ENCODE peak calls at places on chromosomes 5 and 9, in ten cellular contexts. W is H9, O is DND-41, J is MM.1S, V is A549, E is SK-N-SH, I is GM12878, Y is hepatocyte, D is GM23338, U is Karpas-422. M is an unnamed sample.

GRCh38 chr5:58363444-58363843 is 96.4 kb downstream of the PLK2 start:
- DNase-seq in W (no peak), O (no peak), J (no peak), V (no peak), E (no peak), I (no peak), Y (no peak), D (no peak), U (no peak), M (no peak)

GRCh38 chr9:134208310-134208841 is 44.0 kb upstream of the RNU6ATAC start:
- DNase-seq in W (no peak), O (no peak), J (no peak), V (no peak), E (peak), I (no peak), Y (no peak), D (no peak), U (no peak), M (no peak)

GRCh38 chr5:31614147-31615030 is 24.5 kb upstream of the PDZD2 start:
- DNase-seq in W (peak), O (no peak), J (no peak), V (no peak), E (no peak), I (no peak), Y (no peak), D (peak), U (no peak), M (peak)

GRCh38 chr5:40678021-40678939 is 1.4 kb upstream of the PTGER4 start:
- DNase-seq in W (no peak), O (peak), J (peak), V (no peak), E (no peak), I (no peak), Y (no peak), D (no peak), U (no peak), M (no peak)

GRCh38 chr9:33263131-33263935 is 1.2 kb downstream of the BAG1 start:
- DNase-seq in W (no peak), O (no peak), J (peak), V (no peak), E (peak), I (no peak), Y (peak), D (peak), U (peak), M (peak)

GRCh38 chr9:68739631-68740174 is 34.7 kb downstream of the PIP5K1B start:
- DNase-seq in W (no peak), O (no peak), J (no peak), V (no peak), E (no peak), I (no peak), Y (peak), D (no peak), U (no peak), M (no peak)

GRCh38 chr9:124145903-124146575 is 111.7 kb upstream of the NEK6 start:
- DNase-seq in W (no peak), O (no peak), J (no peak), V (no peak), E (no peak), I (no peak), Y (no peak), D (no peak), U (no peak), M (no peak)

GRCh38 chr5:82538339-82539034 is 260.3 kb upstream of the RPS23 start:
- DNase-seq in W (no peak), O (no peak), J (no peak), V (no peak), E (peak), I (no peak), Y (peak), D (no peak), U (no peak), M (peak)

GRCh38 chr9:121807918-121808278 is 156.5 kb downstream of the DAB2IP start:
- DNase-seq in W (no peak), O (no peak), J (no peak), V (no peak), E (no peak), I (no peak), Y (no peak), D (no peak), U (no peak), M (no peak)

GRCh38 chr9:108377382-108377781 is 478.4 kb downstream of the ACTL7B start:
- DNase-seq in W (no peak), O (no peak), J (no peak), V (no peak), E (no peak), I (no peak), Y (no peak), D (no peak), U (no peak), M (no peak)

GRCh38 chr5:59799668-59800374 is 93.7 kb downstream of the PDE4D start:
- DNase-seq in W (no peak), O (peak), J (peak), V (peak), E (peak), I (peak), Y (peak), D (peak), U (peak), M (peak)

GRCh38 chr9:80842383-80842782 is 847.0 kb downstream of the TLE1 start:
- DNase-seq in W (no peak), O (no peak), J (no peak), V (no peak), E (no peak), I (no peak), Y (no peak), D (no peak), U (no peak), M (peak)

GRCh38 chr5:154312000-154312399 is 121.5 kb downstream of the GALNT10 start:
- DNase-seq in W (no peak), O (no peak), J (no peak), V (no peak), E (no peak), I (no peak), Y (no peak), D (no peak), U (no peak), M (no peak)

GRCh38 chr9:33140406-33141360 is 26.5 kb downstream of the B4GALT1 start:
- DNase-seq in W (no peak), O (no peak), J (no peak), V (no peak), E (no peak), I (no peak), Y (no peak), D (no peak), U (no peak), M (no peak)

GRCh38 chr5:144036476-144036875 is 134.0 kb downstream of the YIPF5 start:
- DNase-seq in W (no peak), O (no peak), J (no peak), V (no peak), E (no peak), I (no peak), Y (no peak), D (no peak), U (no peak), M (no peak)

GRCh38 chr9:101449071-101449721 is 13.6 kb upstream of the ALDOB start:
- DNase-seq in W (peak), O (no peak), J (peak), V (peak), E (peak), I (no peak), Y (peak), D (peak), U (peak), M (peak)

GRCh38 chr5:124528838-124529237 is 217.6 kb downstream of the ZNF608 start:
- DNase-seq in W (no peak), O (peak), J (no peak), V (no peak), E (no peak), I (no peak), Y (no peak), D (no peak), U (no peak), M (peak)

GRCh38 chr5:103364074-103364473 is 105.5 kb downstream of the MACIR start:
- DNase-seq in W (no peak), O (no peak), J (no peak), V (no peak), E (no peak), I (no peak), Y (no peak), D (no peak), U (no peak), M (no peak)

GRCh38 chr9:122329592-122329991 is 41.2 kb upstream of the PTGS1 start:
- DNase-seq in W (no peak), O (no peak), J (no peak), V (no peak), E (no peak), I (no peak), Y (no peak), D (no peak), U (no peak), M (no peak)

GRCh38 chr5:125446986-125447385 is 700.5 kb upstream of the ZNF608 start:
- DNase-seq in W (no peak), O (no peak), J (no peak), V (no peak), E (no peak), I (no peak), Y (no peak), D (no peak), U (no peak), M (peak)

GRCh38 chr5:80070338-80071056 is 35.3 kb downstream of the THBS4 start:
- DNase-seq in W (no peak), O (no peak), J (peak), V (no peak), E (no peak), I (peak), Y (no peak), D (no peak), U (peak), M (no peak)

GRCh38 chr9:120852240-120853018 is 9.7 kb upstream of the PSMD5 start:
- DNase-seq in W (no peak), O (no peak), J (no peak), V (no peak), E (no peak), I (no peak), Y (no peak), D (peak), U (no peak), M (peak)

GRCh38 chr5:33834334-33834733 is 57.5 kb downstream of the ADAMTS12 start:
- DNase-seq in W (no peak), O (no peak), J (no peak), V (no peak), E (no peak), I (no peak), Y (no peak), D (no peak), U (no peak), M (peak)

GRCh38 chr9:35606138-35606504 is 1.1 kb downstream of the TESK1 start:
- DNase-seq in W (no peak), O (peak), J (no peak), V (peak), E (peak), I (no peak), Y (no peak), D (no peak), U (no peak), M (no peak)

GRCh38 chr9:92954078-92954861 is 6.9 kb downstream of the FGD3 start:
- DNase-seq in W (no peak), O (peak), J (peak), V (no peak), E (no peak), I (peak), Y (no peak), D (no peak), U (no peak), M (peak)

GRCh38 chr9:20084125-20084524 is 295.3 kb upstream of the SLC24A2 start:
- DNase-seq in W (no peak), O (no peak), J (no peak), V (no peak), E (no peak), I (no peak), Y (no peak), D (no peak), U (no peak), M (no peak)

GRCh38 chr5:1057841-1058548 is 49.4 kb downstream of the NKD2 start:
- DNase-seq in W (no peak), O (no peak), J (no peak), V (no peak), E (peak), I (no peak), Y (no peak), D (no peak), U (no peak), M (no peak)

GRCh38 chr9:94941211-94941875 is 214.8 kb downstream of the AOPEP start:
- DNase-seq in W (no peak), O (no peak), J (no peak), V (peak), E (no peak), I (no peak), Y (peak), D (no peak), U (no peak), M (no peak)

DNA sequence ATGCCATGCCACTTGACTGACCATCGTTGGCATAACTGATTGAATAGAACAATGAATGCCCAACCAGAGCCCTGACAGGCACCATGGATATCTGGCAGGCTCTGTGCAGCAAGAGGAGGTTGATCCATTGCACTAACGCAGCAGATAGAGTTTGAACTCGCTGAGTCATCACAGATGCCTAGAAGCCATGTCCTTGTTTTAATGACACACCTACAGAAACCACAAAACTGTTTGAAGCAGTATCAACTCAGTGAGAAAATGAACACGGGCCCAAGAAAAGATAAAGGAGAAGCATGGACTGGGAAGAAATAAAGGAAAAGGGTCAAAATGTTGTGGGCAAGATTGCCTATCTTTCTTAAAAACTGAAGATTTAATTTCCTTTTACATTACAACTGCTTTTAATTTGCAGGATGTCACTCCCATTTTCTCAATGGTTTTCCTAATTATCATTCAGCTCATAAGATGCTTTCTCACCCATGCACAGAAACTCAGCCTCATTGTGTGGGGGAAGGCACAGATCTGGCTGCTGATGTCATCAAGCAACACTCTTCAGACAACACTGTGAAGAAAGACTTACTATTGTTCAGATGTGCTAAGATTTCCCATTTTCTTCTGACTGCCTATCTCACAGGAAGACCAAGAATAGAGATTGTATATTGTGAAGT is 129.0 kb downstream of the PIK3R1 start:
- DNase-seq in W (no peak), O (peak), J (peak), V (no peak), E (no peak), I (no peak), Y (peak), D (no peak), U (no peak), M (peak)
- H3K4me2 ChIP-seq in W (no peak), O (peak), J (peak), V (peak), E (no peak), I (peak), Y (no peak), D (no peak), U (no peak), M (peak)

GRCh38 chr5:64165500-64166200 is at the start of gene RNF180:
- DNase-seq in W (peak), O (no peak), J (peak), V (peak), E (peak), I (no peak), Y (peak), D (peak), U (no peak), M (peak)

GRCh38 chr5:64163746-64164145 is 1.9 kb upstream of the RNF180 start:
- DNase-seq in W (no peak), O (no peak), J (no peak), V (no peak), E (no peak), I (no peak), Y (no peak), D (no peak), U (no peak), M (no peak)

GRCh38 chr5:64164166-64164565 is 1.5 kb upstream of the RNF180 start:
- DNase-seq in W (no peak), O (no peak), J (no peak), V (no peak), E (no peak), I (no peak), Y (no peak), D (no peak), U (no peak), M (no peak)

GRCh38 chr5:64165160-64165499 is 513 bp upstream of the RNF180 start:
- DNase-seq in W (no peak), O (no peak), J (no peak), V (no peak), E (no peak), I (no peak), Y (no peak), D (peak), U (no peak), M (no peak)

GRCh38 chr5:64166201-64166959 is 737 bp downstream of the RNF180 start:
- DNase-seq in W (no peak), O (no peak), J (no peak), V (peak), E (no peak), I (no peak), Y (no peak), D (peak), U (no peak), M (no peak)
- H3K4me2 ChIP-seq in W (peak), O (no peak), J (peak), V (peak), E (peak), I (no peak), Y (peak), D (peak), U (peak), M (peak)

GRCh38 chr9:137301086-137301947 is 754 bp downstream of the NRARP start:
- DNase-seq in W (peak), O (no peak), J (no peak), V (no peak), E (peak), I (no peak), Y (peak), D (peak), U (no peak), M (peak)

GRCh38 chr9:137304383-137305059 is 2.5 kb upstream of the NRARP start:
- DNase-seq in W (peak), O (no peak), J (no peak), V (no peak), E (peak), I (no peak), Y (peak), D (no peak), U (no peak), M (no peak)

GRCh38 chr9:137303893-137304382 is 1.9 kb upstream of the NRARP start:
- DNase-seq in W (peak), O (no peak), J (no peak), V (no peak), E (peak), I (no peak), Y (no peak), D (no peak), U (no peak), M (no peak)

GRCh38 chr9:137302176-137303030 is at the start of gene NRARP:
- DNase-seq in W (peak), O (no peak), J (peak), V (peak), E (peak), I (no peak), Y (peak), D (peak), U (peak), M (peak)

GRCh38 chr9:137303031-137303892 is 1.2 kb upstream of the NRARP start:
- DNase-seq in W (peak), O (no peak), J (no peak), V (no peak), E (peak), I (no peak), Y (peak), D (peak), U (no peak), M (no peak)
- H3K4me2 ChIP-seq in W (peak), O (no peak), J (peak), V (peak), E (peak), I (peak), Y (peak), D (peak), U (peak), M (peak)

DNA sequence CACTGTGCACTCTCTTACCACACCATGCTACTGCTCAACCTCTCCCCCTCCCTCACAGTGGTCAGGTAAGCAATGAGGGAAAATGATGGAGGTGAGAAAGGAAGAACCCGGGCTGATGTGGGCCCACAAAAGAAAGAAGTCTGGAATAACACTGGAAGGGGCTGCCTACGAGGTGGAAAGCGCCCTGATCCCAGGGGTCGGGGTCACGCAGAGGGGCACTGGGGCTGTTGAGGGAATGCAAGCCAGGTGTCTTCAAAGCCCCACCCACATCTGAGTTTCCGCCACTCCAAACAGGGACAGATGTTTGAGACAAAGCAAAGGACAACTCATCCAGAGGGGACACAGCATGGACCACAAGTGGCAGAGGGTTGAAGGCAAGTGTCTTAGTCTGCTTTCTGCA is 4.2 kb downstream of the TNIP1 start:
- DNase-seq in W (no peak), O (no peak), J (no peak), V (no peak), E (no peak), I (no peak), Y (no peak), D (no peak), U (no peak), M (no peak)
- H3K4me2 ChIP-seq in W (no peak), O (no peak), J (no peak), V (peak), E (no peak), I (peak), Y (no peak), D (no peak), U (no peak), M (peak)

GRCh38 chr5:56637321-56637920 is 177.9 kb upstream of the MAP3K1 start:
- DNase-seq in W (no peak), O (no peak), J (no peak), V (no peak), E (peak), I (no peak), Y (peak), D (peak), U (no peak), M (peak)
- H3K4me2 ChIP-seq in W (no peak), O (no peak), J (no peak), V (peak), E (peak), I (no peak), Y (peak), D (peak), U (no peak), M (peak)

DNA sequence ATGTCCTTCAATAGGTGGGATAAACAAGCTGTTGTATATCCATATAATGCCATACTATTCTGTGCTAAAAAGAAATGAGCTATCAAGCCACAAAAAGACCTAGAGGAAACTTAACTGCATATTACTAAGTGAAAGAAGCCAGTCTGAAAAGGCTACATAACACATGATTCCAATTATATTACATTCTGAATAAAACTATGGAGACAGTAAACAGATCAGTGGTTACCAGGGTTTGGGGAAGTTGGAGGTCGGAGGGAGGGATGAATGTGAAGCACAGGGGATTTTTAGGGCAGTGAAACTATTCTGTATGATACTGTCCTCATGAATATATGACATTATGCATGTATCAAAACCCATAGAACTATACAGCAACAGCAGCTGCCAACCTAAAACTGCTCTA is 5.6 kb upstream of the RFK start:
- DNase-seq in W (no peak), O (no peak), J (no peak), V (no peak), E (no peak), I (no peak), Y (no peak), D (no peak), U (no peak), M (no peak)
- H3K4me2 ChIP-seq in W (no peak), O (no peak), J (no peak), V (no peak), E (no peak), I (no peak), Y (no peak), D (no peak), U (no peak), M (no peak)

DNA sequence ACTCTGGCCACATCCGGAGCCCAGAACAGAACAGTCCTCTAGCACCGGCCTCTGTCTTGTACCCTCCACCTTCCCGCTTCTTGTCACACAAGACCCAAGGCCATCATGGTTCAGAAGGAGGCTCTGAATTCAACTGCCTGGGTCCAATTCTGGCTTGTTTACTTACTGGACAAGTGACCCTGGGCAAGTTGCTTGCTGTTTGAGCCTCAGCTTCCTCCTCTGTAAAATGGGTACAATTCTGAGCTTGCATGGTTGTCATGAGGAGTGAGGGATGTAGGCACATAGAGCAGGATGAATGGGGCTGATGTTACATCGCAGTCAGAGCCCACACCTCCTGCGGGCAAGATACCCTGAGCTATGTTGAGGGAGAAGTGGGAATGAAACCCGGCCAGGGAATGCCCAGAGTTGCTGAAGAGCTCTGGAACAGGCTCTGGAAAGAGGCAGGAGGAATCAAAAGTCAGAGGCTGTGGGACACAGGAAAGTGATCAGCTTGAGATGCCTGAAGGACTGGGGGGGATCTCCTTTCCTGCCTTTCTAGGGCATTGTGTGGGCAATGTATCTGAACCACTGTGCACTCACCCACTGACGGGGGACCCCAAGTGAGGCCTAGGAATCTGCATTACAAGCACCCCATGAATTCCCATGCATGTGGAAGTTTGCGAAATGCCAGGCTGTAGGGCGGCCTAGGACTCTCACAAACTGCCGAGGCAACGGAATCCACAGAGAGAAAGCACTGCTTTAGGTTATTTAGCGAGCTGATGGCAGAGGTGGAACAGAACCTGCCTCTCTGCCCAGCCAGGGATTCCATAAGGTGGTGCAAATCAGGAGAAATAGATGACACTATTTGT is 29.4 kb upstream of the IL17B start:
- DNase-seq in W (no peak), O (no peak), J (no peak), V (no peak), E (no peak), I (no peak), Y (no peak), D (no peak), U (no peak), M (no peak)
- H3K4me2 ChIP-seq in W (no peak), O (no peak), J (no peak), V (no peak), E (peak), I (no peak), Y (peak), D (no peak), U (no peak), M (peak)